ENCODE peak calls at places on chromosomes 11 and 22, in ten cellular contexts. O, J, K, P, T, Q, X, H, C and N are unnamed samples.

GRCh38 chr22:19758896-19759458 is 1.6 kb upstream of the TBX1 start:
- DNase-seq in O (no peak), J (no peak), K (no peak), P (no peak), T (no peak), Q (no peak), X (no peak), H (no peak), C (no peak), N (no peak)

GRCh38 chr11:70161043-70161625 is 42.0 kb upstream of the FADD start:
- DNase-seq in O (no peak), J (no peak), K (no peak), P (no peak), T (no peak), Q (no peak), X (no peak), H (no peak), C (no peak), N (no peak)

GRCh38 chr22:35642305-35642741 is 5.9 kb upstream of the APOL6 start:
- DNase-seq in O (no peak), J (no peak), K (no peak), P (no peak), T (no peak), Q (no peak), X (no peak), H (no peak), C (no peak), N (no peak)

GRCh38 chr11:118310781-118311485 is 6.4 kb downstream of the CD3E start:
- DNase-seq in O (no peak), J (no peak), K (no peak), P (no peak), T (no peak), Q (no peak), X (no peak), H (no peak), C (no peak), N (no peak)

GRCh38 chr22:17741866-17742527 is 32.3 kb downstream of the BID start:
- DNase-seq in O (no peak), J (no peak), K (no peak), P (no peak), T (no peak), Q (no peak), X (no peak), H (no peak), C (no peak), N (no peak)

GRCh38 chr11:122690801-122691649 is 35.5 kb downstream of the UBASH3B start:
- DNase-seq in O (no peak), J (no peak), K (no peak), P (peak; percentile 31), T (no peak), Q (no peak), X (peak; percentile 30), H (no peak), C (no peak), N (peak; percentile 56)

GRCh38 chr11:134181707-134182106 is 42.1 kb downstream of the NCAPD3 start:
- DNase-seq in O (no peak), J (no peak), K (no peak), P (no peak), T (no peak), Q (no peak), X (no peak), H (no peak), C (no peak), N (no peak)

GRCh38 chr11:70192666-70193410 is 10.3 kb upstream of the FADD start:
- DNase-seq in O (no peak), J (no peak), K (no peak), P (no peak), T (peak; percentile 53), Q (no peak), X (no peak), H (peak; percentile 23), C (no peak), N (no peak)

GRCh38 chr11:93784935-93785360 is 866 bp downstream of the MED17 start:
- DNase-seq in O (peak; percentile 11), J (no peak), K (no peak), P (no peak), T (no peak), Q (no peak), X (peak; percentile 16), H (peak; percentile 10), C (peak; percentile 3), N (peak; percentile 81)

GRCh38 chr11:1933416-1934325 is 13.5 kb upstream of the MRPL23 start:
- DNase-seq in O (no peak), J (no peak), K (peak; percentile 9), P (peak; percentile 0), T (no peak), Q (no peak), X (no peak), H (no peak), C (no peak), N (no peak)

GRCh38 chr22:48937032-48937639 is 890.5 kb downstream of the BRD1 start:
- DNase-seq in O (no peak), J (no peak), K (no peak), P (no peak), T (no peak), Q (no peak), X (no peak), H (no peak), C (no peak), N (no peak)

GRCh38 chr11:75272391-75272790 is 31.8 kb downstream of the TPBGL start:
- DNase-seq in O (no peak), J (no peak), K (no peak), P (no peak), T (no peak), Q (no peak), X (no peak), H (no peak), C (no peak), N (no peak)

GRCh38 chr11:2343502-2343901 is 33.6 kb upstream of the CD81 start:
- DNase-seq in O (no peak), J (no peak), K (no peak), P (no peak), T (no peak), Q (no peak), X (no peak), H (no peak), C (no peak), N (no peak)

GRCh38 chr22:17159504-17159951 is 451 bp upstream of the HDHD5 start:
- DNase-seq in O (peak; percentile 57), J (peak; percentile 68), K (no peak), P (no peak), T (peak; percentile 44), Q (peak; percentile 54), X (peak; percentile 40), H (peak; percentile 85), C (no peak), N (peak; percentile 35)

GRCh38 chr11:68146010-68146540 is 24.9 kb upstream of the CHKA start:
- DNase-seq in O (no peak), J (no peak), K (no peak), P (no peak), T (peak; percentile 84), Q (peak; percentile 96), X (peak; percentile 44), H (peak; percentile 93), C (no peak), N (no peak)

GRCh38 chr11:46947399-46948077 is 11.0 kb downstream of the CSTPP1 start:
- DNase-seq in O (no peak), J (no peak), K (no peak), P (no peak), T (no peak), Q (no peak), X (no peak), H (no peak), C (peak; percentile 82), N (no peak)

GRCh38 chr11:38143852-38144251 is 1545.8 kb upstream of the RAG2 start:
- DNase-seq in O (no peak), J (no peak), K (no peak), P (no peak), T (no peak), Q (no peak), X (no peak), H (no peak), C (no peak), N (no peak)

GRCh38 chr11:67345247-67345948 is 7.9 kb downstream of the POLD4 start:
- DNase-seq in O (no peak), J (no peak), K (no peak), P (no peak), T (no peak), Q (peak; percentile 49), X (no peak), H (no peak), C (no peak), N (no peak)

GRCh38 chr11:12244156-12244555 is 133.2 kb upstream of the PARVA start:
- DNase-seq in O (no peak), J (no peak), K (no peak), P (no peak), T (no peak), Q (no peak), X (no peak), H (no peak), C (no peak), N (no peak)

GRCh38 chr11:11391796-11392195 is 38.7 kb upstream of the CSNK2A3 start:
- DNase-seq in O (no peak), J (no peak), K (no peak), P (no peak), T (no peak), Q (peak; percentile 60), X (peak; percentile 88), H (peak; percentile 58), C (no peak), N (no peak)

GRCh38 chr11:131609317-131609716 is 238.9 kb downstream of the NTM start:
- DNase-seq in O (no peak), J (no peak), K (no peak), P (no peak), T (no peak), Q (no peak), X (no peak), H (no peak), C (no peak), N (no peak)

GRCh38 chr22:50267591-50268390 is 2.4 kb downstream of the MAPK11 start:
- DNase-seq in O (peak; percentile 35), J (peak; percentile 59), K (no peak), P (peak; percentile 35), T (peak; percentile 77), Q (no peak), X (peak; percentile 39), H (no peak), C (no peak), N (no peak)

GRCh38 chr11:58330861-58331260 is 28.0 kb downstream of the OR5B17 start:
- DNase-seq in O (no peak), J (no peak), K (no peak), P (no peak), T (no peak), Q (no peak), X (no peak), H (no peak), C (no peak), N (no peak)

GRCh38 chr11:198236-198806 is 5.4 kb downstream of the SCGB1C1 start:
- DNase-seq in O (no peak), J (no peak), K (no peak), P (no peak), T (no peak), Q (no peak), X (no peak), H (no peak), C (no peak), N (peak; percentile 1)